ENCODE peak calls at places on chromosomes 6 and 20, in six cellular contexts. One of them, this sample, is unnamed.

GRCh38 chr6:12296255-12296573 is 6.1 kb downstream of the EDN1 start:
- DNase-seq in cardiac fibroblast: peak
- DNase-seq in AG09309: peak
- DNase-seq in bronchial epithelial cell: peak
- DNase-seq in dorsolateral prefrontal cortex: no peak
- DNase-seq in transverse colon: peak
- DNase-seq in this sample: peak

GRCh38 chr20:57195023-57195758 is 71.2 kb downstream of the BMP7 start:
- DNase-seq in cardiac fibroblast: peak
- DNase-seq in AG09309: peak
- DNase-seq in bronchial epithelial cell: peak
- DNase-seq in dorsolateral prefrontal cortex: no peak
- DNase-seq in transverse colon: no peak
- DNase-seq in this sample: no peak

GRCh38 chr6:53326372-53327016 is 22.3 kb downstream of the ELOVL5 start:
- DNase-seq in cardiac fibroblast: peak
- DNase-seq in AG09309: peak
- DNase-seq in bronchial epithelial cell: peak
- DNase-seq in dorsolateral prefrontal cortex: no peak
- DNase-seq in transverse colon: peak
- DNase-seq in this sample: peak

GRCh38 chr6:56798163-56798562 is 155.5 kb upstream of the DST start:
- DNase-seq in cardiac fibroblast: peak
- DNase-seq in AG09309: peak
- DNase-seq in bronchial epithelial cell: peak
- DNase-seq in dorsolateral prefrontal cortex: no peak
- DNase-seq in transverse colon: no peak
- DNase-seq in this sample: no peak

GRCh38 chr20:32052090-32052791 is at the start of gene HCK:
- DNase-seq in cardiac fibroblast: no peak
- DNase-seq in AG09309: no peak
- DNase-seq in bronchial epithelial cell: no peak
- DNase-seq in dorsolateral prefrontal cortex: no peak
- DNase-seq in transverse colon: peak
- DNase-seq in this sample: no peak

GRCh38 chr6:32700391-32701040 is 34.1 kb upstream of the HLA-DQB1 start:
- DNase-seq in cardiac fibroblast: peak
- DNase-seq in AG09309: peak
- DNase-seq in bronchial epithelial cell: peak
- DNase-seq in dorsolateral prefrontal cortex: no peak
- DNase-seq in transverse colon: peak
- DNase-seq in this sample: peak

GRCh38 chr6:41411961-41412360 is 76.6 kb downstream of the NCR2 start:
- DNase-seq in cardiac fibroblast: no peak
- DNase-seq in AG09309: no peak
- DNase-seq in bronchial epithelial cell: no peak
- DNase-seq in dorsolateral prefrontal cortex: no peak
- DNase-seq in transverse colon: no peak
- DNase-seq in this sample: no peak

GRCh38 chr20:6055981-6056569 is 2.2 kb upstream of the LRRN4 start:
- DNase-seq in cardiac fibroblast: no peak
- DNase-seq in AG09309: no peak
- DNase-seq in bronchial epithelial cell: no peak
- DNase-seq in dorsolateral prefrontal cortex: no peak
- DNase-seq in transverse colon: no peak
- DNase-seq in this sample: no peak

GRCh38 chr20:8388146-8388545 is 256.1 kb downstream of the PLCB1 start:
- DNase-seq in cardiac fibroblast: peak
- DNase-seq in AG09309: peak
- DNase-seq in bronchial epithelial cell: peak
- DNase-seq in dorsolateral prefrontal cortex: no peak
- DNase-seq in transverse colon: no peak
- DNase-seq in this sample: peak

GRCh38 chr6:81384921-81385320 is 367.6 kb downstream of the TENT5A start:
- DNase-seq in cardiac fibroblast: no peak
- DNase-seq in AG09309: no peak
- DNase-seq in bronchial epithelial cell: no peak
- DNase-seq in dorsolateral prefrontal cortex: no peak
- DNase-seq in transverse colon: no peak
- DNase-seq in this sample: no peak

GRCh38 chr6:35727206-35727934 is 9.5 kb upstream of the ARMC12 start:
- DNase-seq in cardiac fibroblast: peak
- DNase-seq in AG09309: no peak
- DNase-seq in bronchial epithelial cell: peak
- DNase-seq in dorsolateral prefrontal cortex: peak
- DNase-seq in transverse colon: peak
- DNase-seq in this sample: no peak

GRCh38 chr6:147077251-147077650 is 127.0 kb upstream of the STXBP5 start:
- DNase-seq in cardiac fibroblast: no peak
- DNase-seq in AG09309: no peak
- DNase-seq in bronchial epithelial cell: no peak
- DNase-seq in dorsolateral prefrontal cortex: no peak
- DNase-seq in transverse colon: no peak
- DNase-seq in this sample: no peak

GRCh38 chr6:74041420-74041819 is 345.4 kb downstream of the CD109 start:
- DNase-seq in cardiac fibroblast: no peak
- DNase-seq in AG09309: no peak
- DNase-seq in bronchial epithelial cell: no peak
- DNase-seq in dorsolateral prefrontal cortex: no peak
- DNase-seq in transverse colon: no peak
- DNase-seq in this sample: no peak

GRCh38 chr6:106857771-106858652 is 116.5 kb downstream of the CD24 start:
- DNase-seq in cardiac fibroblast: no peak
- DNase-seq in AG09309: no peak
- DNase-seq in bronchial epithelial cell: no peak
- DNase-seq in dorsolateral prefrontal cortex: no peak
- DNase-seq in transverse colon: no peak
- DNase-seq in this sample: no peak

GRCh38 chr6:139470971-139471370 is 96.5 kb upstream of the CITED2 start:
- DNase-seq in cardiac fibroblast: no peak
- DNase-seq in AG09309: no peak
- DNase-seq in bronchial epithelial cell: no peak
- DNase-seq in dorsolateral prefrontal cortex: no peak
- DNase-seq in transverse colon: no peak
- DNase-seq in this sample: no peak

GRCh38 chr20:24955045-24955444 is 6.0 kb downstream of the CST7 start:
- DNase-seq in cardiac fibroblast: no peak
- DNase-seq in AG09309: no peak
- DNase-seq in bronchial epithelial cell: no peak
- DNase-seq in dorsolateral prefrontal cortex: no peak
- DNase-seq in transverse colon: no peak
- DNase-seq in this sample: no peak

GRCh38 chr20:6395695-6396094 is 272.9 kb upstream of the FERMT1 start:
- DNase-seq in cardiac fibroblast: no peak
- DNase-seq in AG09309: no peak
- DNase-seq in bronchial epithelial cell: peak
- DNase-seq in dorsolateral prefrontal cortex: no peak
- DNase-seq in transverse colon: no peak
- DNase-seq in this sample: peak

GRCh38 chr20:32206383-32207210 is 946 bp downstream of the PLAGL2 start:
- DNase-seq in cardiac fibroblast: no peak
- DNase-seq in AG09309: no peak
- DNase-seq in bronchial epithelial cell: no peak
- DNase-seq in dorsolateral prefrontal cortex: no peak
- DNase-seq in transverse colon: no peak
- DNase-seq in this sample: no peak

GRCh38 chr20:25020345-25020744 is 27.8 kb upstream of the APMAP start:
- DNase-seq in cardiac fibroblast: no peak
- DNase-seq in AG09309: no peak
- DNase-seq in bronchial epithelial cell: no peak
- DNase-seq in dorsolateral prefrontal cortex: peak
- DNase-seq in transverse colon: peak
- DNase-seq in this sample: no peak

GRCh38 chr20:21509597-21510331 is 4.1 kb downstream of the NKX2-2 start:
- DNase-seq in cardiac fibroblast: peak
- DNase-seq in AG09309: peak
- DNase-seq in bronchial epithelial cell: no peak
- DNase-seq in dorsolateral prefrontal cortex: no peak
- DNase-seq in transverse colon: no peak
- DNase-seq in this sample: no peak

GRCh38 chr6:38508894-38509293 is 130.8 kb downstream of the BTBD9 start:
- DNase-seq in cardiac fibroblast: peak
- DNase-seq in AG09309: no peak
- DNase-seq in bronchial epithelial cell: peak
- DNase-seq in dorsolateral prefrontal cortex: no peak
- DNase-seq in transverse colon: no peak
- DNase-seq in this sample: no peak

GRCh38 chr6:127547215-127547614 is 28.1 kb upstream of the MTCL3 start:
- DNase-seq in cardiac fibroblast: peak
- DNase-seq in AG09309: no peak
- DNase-seq in bronchial epithelial cell: no peak
- DNase-seq in dorsolateral prefrontal cortex: no peak
- DNase-seq in transverse colon: no peak
- DNase-seq in this sample: no peak

GRCh38 chr20:38997622-38998021 is 35.5 kb downstream of the DHX35 start:
- DNase-seq in cardiac fibroblast: no peak
- DNase-seq in AG09309: no peak
- DNase-seq in bronchial epithelial cell: no peak
- DNase-seq in dorsolateral prefrontal cortex: no peak
- DNase-seq in transverse colon: no peak
- DNase-seq in this sample: no peak

GRCh38 chr6:99573980-99574617 is 5.6 kb upstream of the CCNC start:
- DNase-seq in cardiac fibroblast: no peak
- DNase-seq in AG09309: no peak
- DNase-seq in bronchial epithelial cell: no peak
- DNase-seq in dorsolateral prefrontal cortex: no peak
- DNase-seq in transverse colon: no peak
- DNase-seq in this sample: no peak

GRCh38 chr6:48086187-48086586 is 24.8 kb downstream of the PTCHD4 start:
- DNase-seq in cardiac fibroblast: no peak
- DNase-seq in AG09309: no peak
- DNase-seq in bronchial epithelial cell: no peak
- DNase-seq in dorsolateral prefrontal cortex: no peak
- DNase-seq in transverse colon: no peak
- DNase-seq in this sample: no peak
- TF ChIP-seq CTCF in cardiac fibroblast: peak
- TF ChIP-seq CTCF in AG09309: no peak
- TF ChIP-seq CTCF in bronchial epithelial cell: no peak
- TF ChIP-seq CTCF in dorsolateral prefrontal cortex: no peak
- TF ChIP-seq CTCF in transverse colon: no peak
- TF ChIP-seq CTCF in this sample: peak

DNA sequence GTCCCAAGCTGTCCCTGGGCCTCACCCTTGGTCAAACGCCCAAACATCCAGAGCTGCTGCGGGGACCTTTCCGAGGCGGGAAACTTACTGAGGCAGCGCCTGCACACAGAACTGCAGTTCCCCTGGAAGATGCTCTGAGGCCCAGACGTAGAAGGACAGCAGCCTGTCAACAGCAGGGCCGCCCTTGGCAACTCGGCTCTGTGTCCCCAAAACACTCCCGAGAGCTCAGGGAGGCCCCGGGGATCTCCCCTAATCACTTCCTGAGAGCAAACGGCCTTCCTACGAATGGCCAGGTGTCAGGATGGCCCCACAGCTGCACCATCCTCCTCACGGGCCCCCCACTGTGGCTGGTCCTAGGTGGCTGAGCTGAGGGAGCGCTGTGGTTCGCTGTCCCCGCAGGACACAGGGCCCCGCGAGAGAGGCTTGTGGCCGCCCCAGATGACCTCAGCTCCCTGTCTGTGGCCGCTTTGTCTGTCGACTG is 46.1 kb downstream of the DLL1 start:
- DNase-seq in cardiac fibroblast: no peak
- DNase-seq in AG09309: no peak
- DNase-seq in bronchial epithelial cell: no peak
- DNase-seq in dorsolateral prefrontal cortex: peak
- DNase-seq in transverse colon: no peak
- DNase-seq in this sample: no peak
- H3K4me3 ChIP-seq in cardiac fibroblast: no peak
- H3K4me3 ChIP-seq in AG09309: no peak
- H3K4me3 ChIP-seq in bronchial epithelial cell: no peak
- H3K4me3 ChIP-seq in dorsolateral prefrontal cortex: no peak
- H3K4me3 ChIP-seq in transverse colon: no peak
- H3K4me3 ChIP-seq in this sample: no peak

GRCh38 chr6:111157412-111157811 is 70.1 kb downstream of the SLC16A10 start:
- DNase-seq in cardiac fibroblast: no peak
- DNase-seq in AG09309: no peak
- DNase-seq in bronchial epithelial cell: no peak
- DNase-seq in dorsolateral prefrontal cortex: no peak
- DNase-seq in transverse colon: no peak
- DNase-seq in this sample: no peak

GRCh38 chr6:111159628-111160027 is 72.3 kb downstream of the SLC16A10 start:
- DNase-seq in cardiac fibroblast: no peak
- DNase-seq in AG09309: no peak
- DNase-seq in bronchial epithelial cell: peak
- DNase-seq in dorsolateral prefrontal cortex: no peak
- DNase-seq in transverse colon: no peak
- DNase-seq in this sample: no peak

GRCh38 chr6:111161650-111162049 is 74.3 kb downstream of the SLC16A10 start:
- DNase-seq in cardiac fibroblast: no peak
- DNase-seq in AG09309: no peak
- DNase-seq in bronchial epithelial cell: no peak
- DNase-seq in dorsolateral prefrontal cortex: no peak
- DNase-seq in transverse colon: no peak
- DNase-seq in this sample: no peak

DNA sequence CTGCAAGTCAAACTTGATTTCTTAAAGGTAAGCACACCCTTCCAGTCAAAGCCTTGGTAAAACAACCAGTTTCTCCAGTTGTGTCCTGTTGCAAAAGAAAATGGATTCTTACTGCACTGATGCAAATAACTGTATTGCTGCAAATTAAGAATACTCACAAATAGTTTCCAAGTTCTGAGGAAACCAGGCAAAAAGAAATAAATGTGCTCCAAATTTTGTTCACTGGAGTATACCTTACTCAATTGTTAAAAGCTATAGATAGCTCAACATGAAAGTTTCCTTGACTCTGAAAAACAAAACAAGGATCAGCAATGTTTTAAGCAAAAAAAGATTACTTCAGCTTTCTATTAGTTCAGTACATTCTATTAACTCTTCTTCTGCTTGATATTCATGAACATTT is 75.2 kb downstream of the SLC16A10 start:
- DNase-seq in cardiac fibroblast: no peak
- DNase-seq in AG09309: no peak
- DNase-seq in bronchial epithelial cell: no peak
- DNase-seq in dorsolateral prefrontal cortex: no peak
- DNase-seq in transverse colon: no peak
- DNase-seq in this sample: no peak
- TF ChIP-seq CTCF in cardiac fibroblast: no peak
- TF ChIP-seq CTCF in AG09309: no peak
- TF ChIP-seq CTCF in bronchial epithelial cell: no peak
- TF ChIP-seq CTCF in dorsolateral prefrontal cortex: no peak
- TF ChIP-seq CTCF in transverse colon: no peak
- TF ChIP-seq CTCF in this sample: no peak

GRCh38 chr6:109896333-109896732 is 81.8 kb upstream of the GPR6 start:
- DNase-seq in cardiac fibroblast: peak
- DNase-seq in AG09309: no peak
- DNase-seq in bronchial epithelial cell: no peak
- DNase-seq in dorsolateral prefrontal cortex: no peak
- DNase-seq in transverse colon: no peak
- DNase-seq in this sample: no peak

GRCh38 chr6:109891924-109892323 is 86.2 kb upstream of the GPR6 start:
- DNase-seq in cardiac fibroblast: no peak
- DNase-seq in AG09309: no peak
- DNase-seq in bronchial epithelial cell: no peak
- DNase-seq in dorsolateral prefrontal cortex: no peak
- DNase-seq in transverse colon: peak
- DNase-seq in this sample: no peak

GRCh38 chr6:109893606-109894005 is 84.5 kb upstream of the GPR6 start:
- DNase-seq in cardiac fibroblast: no peak
- DNase-seq in AG09309: no peak
- DNase-seq in bronchial epithelial cell: no peak
- DNase-seq in dorsolateral prefrontal cortex: no peak
- DNase-seq in transverse colon: no peak
- DNase-seq in this sample: no peak

GRCh38 chr6:109892451-109893435 is 85.4 kb upstream of the GPR6 start:
- DNase-seq in cardiac fibroblast: no peak
- DNase-seq in AG09309: no peak
- DNase-seq in bronchial epithelial cell: peak
- DNase-seq in dorsolateral prefrontal cortex: no peak
- DNase-seq in transverse colon: peak
- DNase-seq in this sample: no peak

GRCh38 chr6:109894181-109894580 is 83.9 kb upstream of the GPR6 start:
- DNase-seq in cardiac fibroblast: no peak
- DNase-seq in AG09309: no peak
- DNase-seq in bronchial epithelial cell: no peak
- DNase-seq in dorsolateral prefrontal cortex: no peak
- DNase-seq in transverse colon: no peak
- DNase-seq in this sample: no peak
- H3K4me3 ChIP-seq in cardiac fibroblast: no peak
- H3K4me3 ChIP-seq in AG09309: no peak
- H3K4me3 ChIP-seq in bronchial epithelial cell: no peak
- H3K4me3 ChIP-seq in dorsolateral prefrontal cortex: no peak
- H3K4me3 ChIP-seq in transverse colon: no peak
- H3K4me3 ChIP-seq in this sample: no peak